ENCODE peak calls at places on chromosome 20, in six cellular contexts. G is right lobe of liver; E is CD8-positive, alpha-beta T cell; L is BJ; Z is adrenal gland; C is astrocyte. S is an unnamed sample.

GRCh38 chr20:61765871-61766654 is 299.6 kb downstream of the TAF4 start:
- DNase-seq in G (peak; percentile 39), E (no peak), L (no peak), Z (no peak), C (no peak), S (no peak)

GRCh38 chr20:326645-327031 is 1.3 kb downstream of the SOX12 start:
- DNase-seq in G (peak; percentile 63), E (no peak), L (no peak), Z (peak; percentile 59), C (no peak), S (no peak)

GRCh38 chr20:25309395-25310267 is 61.7 kb downstream of the PYGB start:
- DNase-seq in G (peak; percentile 54), E (no peak), L (peak; percentile 56), Z (peak; percentile 79), C (peak; percentile 69), S (peak; percentile 62)

GRCh38 chr20:621115-621756 is 11.1 kb upstream of the TCF15 start:
- DNase-seq in G (no peak), E (no peak), L (no peak), Z (no peak), C (peak; percentile 7), S (no peak)

GRCh38 chr20:36305602-36306556 is at the start of gene DLGAP4:
- DNase-seq in G (no peak), E (no peak), L (no peak), Z (no peak), C (no peak), S (no peak)

GRCh38 chr20:17859002-17859615 is 109.5 kb downstream of the SNX5 start:
- DNase-seq in G (peak; percentile 73), E (no peak), L (no peak), Z (no peak), C (no peak), S (no peak)

GRCh38 chr20:37421988-37422387 is 76.0 kb downstream of the SRC start:
- DNase-seq in G (no peak), E (no peak), L (no peak), Z (no peak), C (no peak), S (no peak)

GRCh38 chr20:43511879-43512278 is 4.4 kb downstream of the L3MBTL1 start:
- DNase-seq in G (no peak), E (no peak), L (no peak), Z (no peak), C (no peak), S (no peak)

GRCh38 chr20:23537030-23537429 is 31.3 kb downstream of the CST9L start:
- DNase-seq in G (no peak), E (no peak), L (no peak), Z (no peak), C (no peak), S (no peak)

DNA sequence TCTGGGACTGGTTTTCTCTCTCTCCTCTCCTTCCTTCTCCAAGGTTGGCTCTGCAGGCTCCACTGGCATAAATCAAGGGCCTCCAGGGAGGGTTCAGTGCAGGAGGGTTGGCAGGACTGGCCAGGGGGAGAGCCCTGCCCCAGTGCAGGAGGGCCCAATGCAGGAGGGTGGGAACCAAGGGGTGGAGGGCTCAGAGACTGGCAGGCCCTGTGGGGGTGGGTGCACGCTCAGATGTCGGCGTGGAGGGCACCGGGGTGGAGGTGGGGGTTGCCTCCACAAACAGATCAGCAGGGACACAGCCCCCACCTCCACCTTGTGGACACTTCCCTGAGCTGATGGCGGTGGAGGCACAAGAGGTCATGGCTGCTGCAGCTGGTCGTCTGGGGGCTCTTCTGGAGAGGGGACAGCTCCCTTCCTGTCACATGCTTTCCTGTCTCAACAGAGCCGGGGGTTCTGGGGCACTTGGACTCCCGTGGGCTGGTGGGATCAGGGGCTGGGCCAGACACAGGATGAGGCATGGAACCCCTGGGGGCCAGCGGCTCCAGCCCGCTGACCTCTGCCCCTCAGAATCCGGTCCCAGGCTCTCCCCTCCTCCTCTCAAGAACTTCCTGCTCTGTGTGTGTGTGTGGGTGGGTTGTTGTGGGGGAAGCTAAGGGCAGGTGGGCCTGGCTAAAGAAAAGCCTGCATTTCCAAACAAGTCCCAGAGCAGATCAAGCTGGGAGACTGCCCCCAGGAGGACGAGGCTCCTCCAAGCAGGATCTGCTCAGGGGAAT is 2.7 kb upstream of the ABHD16B start:
- DNase-seq in G (peak; percentile 67), E (no peak), L (no peak), Z (peak; percentile 65), C (peak; percentile 25), S (no peak)
- H3K4me3 ChIP-seq in G (no peak overlapping the region), E (peak overlapping the region; percentile 46), L (no peak overlapping the region), Z (no peak overlapping the region), C (no peak overlapping the region), S (no peak overlapping the region)

DNA sequence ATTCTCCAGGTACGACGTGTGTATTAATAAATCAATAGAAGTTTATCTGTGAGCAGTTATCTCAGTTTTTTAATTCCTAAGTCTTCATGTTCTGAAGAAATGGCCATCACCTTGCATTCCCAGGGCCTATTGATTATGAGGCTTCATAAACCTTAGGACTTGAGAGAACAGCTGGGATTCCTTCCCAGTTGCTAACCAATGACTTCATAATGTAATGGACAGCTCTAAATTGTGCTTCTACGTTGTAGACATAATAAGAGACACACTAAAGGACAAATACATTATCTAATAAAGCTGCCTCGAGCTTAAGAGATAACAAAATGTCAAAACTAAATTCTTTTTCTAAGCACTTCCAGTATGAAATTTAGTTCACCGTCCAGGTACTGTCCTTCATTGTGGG is 30.6 kb downstream of the TSHZ2 start:
- DNase-seq in G (no peak), E (no peak), L (no peak), Z (no peak), C (peak; percentile 56), S (no peak)
- H3K4me3 ChIP-seq in G (no peak overlapping the region), E (no peak overlapping the region), L (no peak overlapping the region), Z (no peak overlapping the region), C (no peak overlapping the region), S (no peak overlapping the region)

GRCh38 chr20:46194409-46194808 is 76.3 kb downstream of the CD40 start:
- DNase-seq in G (no peak), E (no peak), L (no peak), Z (no peak), C (no peak), S (no peak)
- H3K4me3 ChIP-seq in G (no peak overlapping the region), E (no peak overlapping the region), L (no peak overlapping the region), Z (no peak overlapping the region), C (no peak overlapping the region), S (no peak overlapping the region)

GRCh38 chr20:49982346-49983122 is at the start of gene SNAI1:
- DNase-seq in G (peak; percentile 87), E (peak; percentile 72), L (no peak), Z (peak; percentile 85), C (peak; percentile 61), S (peak; percentile 41)

GRCh38 chr20:49980140-49981008 is 2.4 kb upstream of the SNAI1 start:
- DNase-seq in G (no peak), E (no peak), L (no peak), Z (no peak), C (no peak), S (no peak)

GRCh38 chr20:49981218-49982071 is 1.3 kb upstream of the SNAI1 start:
- DNase-seq in G (no peak), E (no peak), L (no peak), Z (no peak), C (no peak), S (no peak)

GRCh38 chr20:49983123-49983847 is 505 bp downstream of the SNAI1 start:
- DNase-seq in G (no peak), E (no peak), L (no peak), Z (no peak), C (no peak), S (no peak)

DNA sequence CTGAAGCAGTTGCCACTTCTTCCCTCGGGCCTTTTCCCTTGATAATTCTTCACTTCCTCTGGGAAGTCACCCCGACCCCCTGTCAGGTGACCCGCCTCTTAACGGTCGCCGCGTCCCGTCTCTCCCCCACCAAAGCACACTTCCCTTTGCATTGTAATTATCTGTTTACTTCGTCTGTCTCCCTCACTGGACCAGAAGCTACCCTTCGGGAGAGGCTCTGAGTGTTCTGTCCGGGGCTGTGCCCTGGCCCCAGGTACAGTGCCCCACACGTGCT is 771 bp upstream of the SNAI1 start:
- DNase-seq in G (peak; percentile 56), E (no peak), L (no peak), Z (no peak), C (no peak), S (no peak)
- H3K4me3 ChIP-seq in G (peak overlapping the region; percentile 46), E (peak overlapping the region; percentile 51), L (no peak overlapping the region), Z (no peak overlapping the region), C (peak overlapping the region; percentile 51), S (no peak overlapping the region)

GRCh38 chr20:45968801-45969711 is 2.9 kb downstream of the ZNF335 start:
- DNase-seq in G (peak; percentile 55), E (no peak), L (no peak), Z (peak; percentile 57), C (peak; percentile 62), S (no peak)
- H3K4me3 ChIP-seq in G (no peak overlapping the region), E (no peak overlapping the region), L (no peak overlapping the region), Z (no peak overlapping the region), C (peak overlapping the region; percentile 38), S (no peak overlapping the region)

GRCh38 chr20:57617079-57617795 is 3.0 kb downstream of the ZBP1 start:
- DNase-seq in G (no peak), E (no peak), L (no peak), Z (no peak), C (no peak), S (no peak)
- H3K4me3 ChIP-seq in G (no peak overlapping the region), E (no peak overlapping the region), L (no peak overlapping the region), Z (no peak overlapping the region), C (no peak overlapping the region), S (no peak overlapping the region)

GRCh38 chr20:3173582-3174441 is 463 bp upstream of the LZTS3 start:
- DNase-seq in G (peak; percentile 91), E (peak; percentile 90), L (no peak), Z (peak; percentile 81), C (peak; percentile 47), S (no peak)

GRCh38 chr20:3174442-3175263 is 1.3 kb upstream of the LZTS3 start:
- DNase-seq in G (no peak), E (no peak), L (no peak), Z (no peak), C (no peak), S (no peak)

GRCh38 chr20:3171391-3172125 is 1.8 kb downstream of the LZTS3 start:
- DNase-seq in G (no peak), E (no peak), L (no peak), Z (peak; percentile 9), C (no peak), S (no peak)

GRCh38 chr20:3172933-3173581 is at the start of gene LZTS3:
- DNase-seq in G (peak; percentile 74), E (peak; percentile 70), L (no peak), Z (peak; percentile 58), C (peak; percentile 25), S (no peak)

DNA sequence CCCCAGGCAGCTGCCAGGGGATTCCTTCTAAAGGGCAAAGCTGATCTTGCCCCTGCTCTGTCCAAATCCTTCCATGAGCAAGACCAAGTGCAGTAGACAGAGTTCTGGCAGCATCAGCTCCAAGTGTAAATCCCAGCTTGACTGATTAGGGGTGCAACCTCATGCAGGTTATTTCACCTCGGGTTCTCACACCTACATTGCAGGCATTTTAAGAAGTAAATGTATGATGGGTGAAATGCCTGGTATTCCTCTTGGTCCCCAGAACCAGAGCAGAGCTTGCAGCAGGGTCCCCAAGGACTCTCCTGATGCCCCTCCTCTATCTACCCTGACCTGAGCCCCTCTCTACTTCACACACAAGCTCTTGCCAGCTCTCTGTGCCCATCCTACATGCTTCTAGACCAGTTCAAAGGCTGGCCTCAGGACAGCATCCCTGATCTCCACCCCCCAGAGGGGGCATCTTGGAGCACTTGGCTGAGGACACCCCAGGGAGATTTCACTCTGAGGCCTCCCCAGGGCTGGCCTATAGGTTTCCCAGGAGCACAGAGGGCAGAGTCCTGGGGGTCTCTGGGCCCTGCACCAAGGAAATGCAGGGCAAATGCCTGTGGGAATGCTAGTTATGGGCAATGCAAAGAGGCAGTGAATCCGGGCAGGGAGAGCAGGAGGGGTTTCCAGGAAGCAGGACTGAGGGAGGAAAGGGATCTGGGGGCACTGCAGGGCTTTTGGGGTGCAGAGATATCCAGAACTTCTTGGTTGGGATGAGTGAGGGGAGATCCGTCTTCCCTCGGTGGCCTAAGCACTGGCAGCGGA is 1.0 kb downstream of the LZTS3 start:
- DNase-seq in G (no peak), E (no peak), L (no peak), Z (no peak), C (no peak), S (no peak)
- H3K4me3 ChIP-seq in G (peak overlapping the region; percentile 86), E (peak overlapping the region; percentile 98), L (peak overlapping the region; percentile 95), Z (no peak overlapping the region), C (peak overlapping the region; percentile 92), S (peak overlapping the region; percentile 65)

S was measured in AG09309.